ENCODE peak calls at places on chromosomes 12 and 14, in five cellular contexts. W is lower leg skin, Y is fibroblast of the aortic adventitia, M is kidney, E is H7. X is an unnamed sample.

GRCh38 chr12:40921563-40922163 is 229.4 kb downstream of the CNTN1 start:
- DNase-seq in Y (peak), M (no peak), W (no peak), E (no peak), X (no peak)

GRCh38 chr12:118685983-118686607 is 295.2 kb upstream of the SRRM4 start:
- DNase-seq in M (no peak), Y (no peak), W (no peak), E (no peak), X (no peak)

GRCh38 chr12:96448287-96448686 is 41.1 kb upstream of the CFAP54 start:
- DNase-seq in W (no peak), Y (peak), M (no peak), E (no peak), X (no peak)

GRCh38 chr14:37931998-37932397 is 275.7 kb upstream of the SSTR1 start:
- DNase-seq in Y (no peak), M (no peak), W (no peak), E (no peak), X (no peak)

GRCh38 chr12:81332054-81332453 is 254.2 kb downstream of the ACSS3 start:
- DNase-seq in E (no peak), W (no peak), M (no peak), Y (no peak), X (no peak)

GRCh38 chr12:126616441-126616840 is 1551.2 kb downstream of the AACS start:
- DNase-seq in E (no peak), M (no peak), Y (no peak), W (no peak), X (no peak)

GRCh38 chr12:105157598-105157997 is 50.1 kb downstream of the WASHC4 start:
- DNase-seq in M (no peak), Y (no peak), W (no peak), E (no peak), X (no peak)

GRCh38 chr14:75282166-75282547 is 3.5 kb downstream of the FOS start:
- DNase-seq in W (no peak), Y (peak), M (no peak), E (no peak), X (no peak)

GRCh38 chr12:1587927-1588573 is 6.3 kb downstream of the FBXL14 start:
- DNase-seq in Y (no peak), E (peak), W (no peak), M (no peak), X (no peak)

GRCh38 chr14:91830777-91831176 is 36.6 kb downstream of the TC2N start:
- DNase-seq in M (no peak), Y (no peak), W (no peak), E (peak), X (no peak)

GRCh38 chr12:6317693-6318439 is 7.4 kb downstream of the PLEKHG6 start:
- DNase-seq in Y (no peak), W (no peak), M (no peak), E (no peak), X (no peak)

GRCh38 chr12:132566551-132567131 is 43.7 kb downstream of the LRCOL1 start:
- DNase-seq in W (no peak), Y (no peak), E (no peak), M (no peak), X (no peak)

GRCh38 chr14:88463318-88463717 is 77.9 kb downstream of the SPATA7 start:
- DNase-seq in M (no peak), Y (no peak), E (peak), W (no peak), X (no peak)

GRCh38 chr14:95041477-95042020 is 115.8 kb downstream of the DICER1 start:
- DNase-seq in E (peak), W (no peak), Y (no peak), M (no peak), X (no peak)

GRCh38 chr14:51780006-51780692 is 80.3 kb upstream of the GNG2 start:
- DNase-seq in E (peak), M (no peak), W (peak), Y (peak), X (no peak)

GRCh38 chr14:95354834-95355233 is 35.1 kb upstream of the CLMN start:
- DNase-seq in Y (no peak), W (no peak), E (no peak), M (no peak), X (no peak)

GRCh38 chr14:58639842-58640484 is 2.2 kb downstream of the DACT1 start:
- DNase-seq in M (no peak), Y (peak), W (peak), E (peak), X (no peak)

GRCh38 chr14:63939006-63939270 is 86.1 kb downstream of the SYNE2 start:
- DNase-seq in E (no peak), M (no peak), Y (no peak), W (no peak), X (no peak)
- H3K4me3 ChIP-seq in E (no peak), M (no peak), Y (no peak), W (no peak), X (no peak)

DNA sequence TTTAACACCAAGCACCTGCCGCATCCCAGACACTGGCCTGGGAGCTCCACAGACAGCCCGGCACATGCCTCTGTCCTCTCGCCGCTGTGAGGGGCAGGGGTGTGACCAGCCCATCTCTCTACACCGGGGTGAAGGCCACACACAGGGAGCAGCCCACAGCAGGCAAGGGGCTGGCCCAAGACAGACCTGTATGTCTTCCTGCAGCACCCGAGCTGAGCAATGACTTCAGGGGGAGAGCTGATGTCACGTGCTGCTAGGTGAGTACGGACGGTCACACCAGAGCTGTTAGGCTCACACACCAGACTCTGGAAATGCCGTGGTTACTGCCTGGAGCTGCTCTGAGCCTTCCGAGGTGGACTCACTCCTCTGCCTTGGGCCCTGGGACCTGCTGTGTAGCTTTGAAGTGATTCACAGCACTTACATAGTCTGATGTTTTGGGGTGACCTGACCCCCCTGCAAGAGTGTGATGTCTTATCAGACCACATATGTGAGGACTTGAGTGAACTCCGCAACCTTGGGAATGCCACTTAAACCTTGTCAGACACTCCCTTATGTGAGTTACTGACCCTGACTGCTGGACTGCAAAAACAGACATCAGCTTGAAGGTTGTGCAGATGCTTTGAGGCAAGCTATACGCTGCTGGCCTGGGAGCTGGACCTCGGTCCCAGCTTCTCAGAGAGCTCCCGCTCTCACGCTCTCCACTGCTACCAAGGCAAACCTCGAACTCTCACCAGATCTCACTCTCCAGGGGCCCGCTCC is 1.8 kb downstream of the XRCC3 start:
- DNase-seq in W (no peak), E (no peak), Y (no peak), M (no peak), X (no peak)
- H3K4me3 ChIP-seq in W (no peak), E (no peak), Y (no peak), M (no peak), X (no peak)

DNA sequence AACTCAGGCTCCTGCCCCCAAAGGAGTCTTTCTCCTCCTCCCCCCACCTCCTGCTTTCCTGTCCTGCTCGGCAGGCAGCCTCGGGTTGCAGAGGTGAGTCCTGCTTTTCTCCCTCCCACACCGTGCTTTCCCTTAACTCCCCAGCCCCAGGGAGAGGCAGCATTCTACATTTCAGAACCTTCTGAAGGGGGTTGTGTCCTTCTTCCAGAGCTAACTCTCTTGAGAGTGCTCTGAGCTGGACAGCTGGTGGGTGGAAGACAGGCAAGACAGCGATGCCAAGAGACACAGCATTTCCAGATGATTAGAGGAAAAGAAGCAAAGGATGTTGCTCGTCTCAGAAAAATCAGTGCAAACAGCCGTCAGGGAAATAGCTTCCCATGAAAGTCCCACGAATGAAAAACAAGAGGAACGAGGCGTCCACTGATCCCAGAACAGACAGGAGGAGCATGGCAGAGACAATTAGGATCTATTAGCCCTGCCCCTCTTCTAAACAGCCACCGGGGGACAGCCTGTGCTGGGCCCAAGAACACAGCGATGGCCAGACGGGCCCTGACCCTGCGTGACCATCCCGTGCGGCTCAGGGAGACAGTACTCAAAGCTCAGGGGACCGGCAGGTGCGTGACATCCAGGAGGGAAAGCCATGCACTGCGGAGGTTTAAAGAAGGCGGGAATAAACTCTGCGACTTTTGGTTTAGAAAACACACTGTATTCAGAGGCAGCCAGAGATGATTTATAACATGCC is 216.5 kb upstream of the RTL1 start:
- DNase-seq in M (peak), Y (peak), W (peak), E (peak), X (no peak)
- H3K4me3 ChIP-seq in M (no peak), Y (no peak), W (no peak), E (no peak), X (no peak)

DNA sequence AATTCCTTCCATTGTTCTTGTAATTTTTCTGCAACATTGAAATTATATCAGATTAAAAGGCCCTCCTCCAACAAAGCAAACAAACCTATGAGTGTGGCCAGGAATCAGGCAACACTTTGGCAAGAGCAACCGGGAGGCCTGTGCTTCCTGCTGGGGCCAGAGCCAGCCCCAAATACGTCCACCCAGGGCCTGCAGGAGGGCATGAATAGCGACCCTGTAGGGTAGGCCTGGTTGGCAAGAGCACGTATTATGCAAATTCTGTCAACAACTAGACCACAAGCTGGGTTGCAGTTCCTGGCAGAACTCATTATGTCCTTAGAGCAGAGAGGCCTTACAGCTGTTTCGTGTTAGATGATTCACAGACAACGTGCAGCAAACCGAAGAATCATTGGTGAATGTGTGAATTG is 26.9 kb upstream of the LGALS3 start:
- DNase-seq in M (peak), Y (peak), E (peak), W (peak), X (peak)
- H3K4me3 ChIP-seq in M (no peak), Y (no peak), E (no peak), W (no peak), X (no peak)